ENCODE peak calls at places on chromosomes 4 and X, in eight cellular contexts. C, G, T, A, L, U, V and N are unnamed samples.

GRCh38 chr4:109078724-109079123 is 223.7 kb downstream of the COL25A1 start:
- DNase-seq in U (peak), A (no peak), L (no peak), T (peak), G (no peak), V (peak), C (no peak), N (no peak)

GRCh38 chr4:145779319-145779801 is 99.4 kb downstream of the C4orf51 start:
- DNase-seq in L (no peak), T (no peak), C (no peak), A (no peak), V (no peak), G (no peak), U (no peak), N (no peak)

GRCh38 chrX:9204560-9204959 is 170.6 kb upstream of the FAM9B start:
- DNase-seq in A (no peak), U (no peak), G (no peak), C (no peak), T (peak), L (no peak), V (peak), N (no peak)

GRCh38 chr4:98232202-98232601 is 29.0 kb upstream of the RAP1GDS1 start:
- DNase-seq in T (no peak), G (no peak), C (no peak), L (no peak), A (no peak), U (no peak), V (no peak), N (no peak)

GRCh38 chr4:20984011-20984836 is 284.0 kb downstream of the PACRGL start:
- DNase-seq in V (no peak), G (no peak), C (no peak), U (no peak), A (peak), L (no peak), T (peak), N (no peak)

GRCh38 chr4:140092094-140092820 is 61.7 kb downstream of the MAML3 start:
- DNase-seq in T (no peak), L (no peak), A (peak), G (no peak), V (peak), U (peak), C (no peak), N (peak)

GRCh38 chr4:118967393-118967792 is 78.7 kb downstream of the SYNPO2 start:
- DNase-seq in C (no peak), A (no peak), V (peak), G (no peak), T (peak), L (no peak), U (no peak), N (no peak)

GRCh38 chr4:68129793-68130192 is at the start of gene TMPRSS11F:
- DNase-seq in V (no peak), G (no peak), U (no peak), T (peak), A (no peak), L (no peak), C (no peak), N (no peak)

GRCh38 chr4:38823766-38824165 is 19.2 kb upstream of the TLR1 start:
- DNase-seq in L (no peak), V (no peak), A (no peak), C (no peak), G (no peak), T (no peak), U (no peak), N (no peak)

GRCh38 chr4:123505077-123505456 is 108.5 kb downstream of the SPRY1 start:
- DNase-seq in U (peak), T (no peak), G (no peak), A (no peak), L (no peak), V (peak), C (no peak), N (no peak)

GRCh38 chr4:20313237-20314030 is 61.7 kb downstream of the SLIT2 start:
- DNase-seq in V (no peak), L (no peak), T (no peak), A (peak), U (no peak), G (peak), C (no peak), N (no peak)

GRCh38 chrX:138845791-138846190 is 134.3 kb upstream of the FGF13 start:
- DNase-seq in L (no peak), C (no peak), V (no peak), A (no peak), T (no peak), G (no peak), U (no peak), N (no peak)

GRCh38 chrX:148457279-148457678 is 43.1 kb upstream of the AFF2 start:
- DNase-seq in U (no peak), C (no peak), G (no peak), A (no peak), V (no peak), L (no peak), T (no peak), N (no peak)

GRCh38 chrX:66035667-66036066 is 4.2 kb downstream of the VSIG4 start:
- DNase-seq in C (no peak), T (no peak), G (no peak), V (no peak), U (no peak), L (no peak), A (no peak), N (no peak)

GRCh38 chr4:139912423-139912822 is 241.6 kb downstream of the MAML3 start:
- DNase-seq in V (no peak), C (no peak), L (no peak), T (no peak), A (no peak), U (no peak), G (no peak), N (no peak)